ENCODE peak calls at places on chromosomes 4 and X, in four cellular contexts. L, B, D and I are unnamed samples.

GRCh38 chr4:10123227-10124101 is 6.9 kb upstream of the WDR1 start:
- DNase-seq in B (no peak), L (peak; percentile 46), D (no peak), I (no peak)

GRCh38 chr4:147157860-147158701 is 212.4 kb upstream of the TTC29 start:
- DNase-seq in D (no peak), B (peak; percentile 43), L (peak; percentile 39), I (no peak)

GRCh38 chrX:11461181-11462001 is 168.2 kb downstream of the AMELX start:
- DNase-seq in B (no peak), L (peak; percentile 71), D (no peak), I (no peak)

GRCh38 chr4:37758226-37758625 is 68.3 kb upstream of the PGM2 start:
- DNase-seq in D (no peak), B (peak; percentile 90), L (peak; percentile 59), I (peak; percentile 16)

GRCh38 chr4:106355193-106355592 is 13.4 kb downstream of the GIMD1 start:
- DNase-seq in D (no peak), L (no peak), B (no peak), I (no peak)

GRCh38 chr4:101337688-101338087 is 9.6 kb downstream of the PPP3CA start:
- DNase-seq in L (peak; percentile 68), B (peak; percentile 60), D (no peak), I (no peak)

GRCh38 chr4:83639849-83640493 is 104.1 kb downstream of the GPAT3 start:
- DNase-seq in B (peak; percentile 77), D (no peak), L (peak; percentile 59), I (peak; percentile 32)

GRCh38 chrX:48864210-48864609 is 28.8 kb upstream of the PCSK1N start:
- DNase-seq in D (no peak), L (peak; percentile 78), B (peak; percentile 58), I (no peak)

GRCh38 chrX:110588164-110588563 is 207.5 kb downstream of the CHRDL1 start:
- DNase-seq in L (no peak), B (no peak), D (no peak), I (no peak)

GRCh38 chr4:16524379-16524778 is 298.1 kb upstream of the TAPT1 start:
- DNase-seq in L (no peak), B (no peak), D (no peak), I (no peak)

DNA sequence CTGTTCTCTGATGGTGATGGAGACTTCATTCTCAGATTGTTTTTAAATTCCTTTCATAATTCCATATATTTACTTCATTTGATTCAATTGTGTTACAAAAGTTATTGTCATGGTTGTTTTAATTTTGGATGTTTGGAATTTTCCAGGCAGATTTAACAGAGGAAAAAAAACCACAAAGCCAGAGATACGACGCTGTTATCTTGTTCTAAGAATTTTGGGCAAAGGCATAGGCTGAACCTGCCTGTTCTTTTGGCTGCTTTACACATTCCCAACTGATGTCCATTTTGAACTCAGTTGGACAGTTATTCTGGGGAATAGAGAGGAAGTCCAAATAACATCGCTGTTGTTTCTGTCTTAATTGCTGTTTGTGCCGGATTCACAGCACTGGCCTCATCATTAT is 65.7 kb downstream of the LINC00632 start:
- DNase-seq in L (peak; percentile 29), B (no peak), D (no peak), I (no peak)
- TF ChIP-seq CTCF in L (no peak), B (no peak), D (no peak), I (no peak)

DNA sequence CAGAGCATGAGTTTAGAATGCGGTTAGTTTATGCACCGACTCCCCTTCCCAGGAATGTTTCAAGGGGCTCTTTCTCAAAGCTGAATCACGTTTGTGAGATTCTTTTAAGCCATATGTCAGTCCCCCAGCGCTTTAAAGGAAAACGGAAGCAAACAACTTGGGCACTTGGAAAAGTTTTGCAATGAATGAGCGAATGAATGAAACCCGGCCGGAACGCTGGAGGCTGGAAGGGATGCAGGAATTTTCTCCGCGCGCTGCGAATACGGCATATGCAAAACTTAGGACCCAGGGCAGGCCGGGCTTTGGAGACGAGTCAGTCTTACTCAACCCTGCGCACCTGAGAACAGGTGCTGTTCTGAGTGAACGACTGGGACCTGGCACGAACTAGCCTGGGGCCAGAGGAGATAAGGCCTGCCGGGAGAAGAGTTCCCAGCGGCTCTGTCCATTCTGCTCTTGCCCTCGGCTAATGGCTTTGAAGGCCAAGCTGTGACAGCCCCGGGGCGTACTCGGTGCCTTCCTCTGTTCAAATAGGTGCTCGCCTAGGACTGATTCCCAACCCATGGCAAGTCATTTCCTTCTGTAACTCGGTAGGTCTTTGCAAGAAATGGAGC is 763 bp upstream of the NRK start:
- DNase-seq in L (peak; percentile 71), D (no peak), B (peak; percentile 22), I (peak; percentile 26)
- H3K27me3 ChIP-seq in L (no peaks in the 10 kb centered on the region), D (no peaks in the 10 kb centered on the region), B (peaks cover 6% of the 10 kb centered on the region), I (no peaks in the 10 kb centered on the region)

DNA sequence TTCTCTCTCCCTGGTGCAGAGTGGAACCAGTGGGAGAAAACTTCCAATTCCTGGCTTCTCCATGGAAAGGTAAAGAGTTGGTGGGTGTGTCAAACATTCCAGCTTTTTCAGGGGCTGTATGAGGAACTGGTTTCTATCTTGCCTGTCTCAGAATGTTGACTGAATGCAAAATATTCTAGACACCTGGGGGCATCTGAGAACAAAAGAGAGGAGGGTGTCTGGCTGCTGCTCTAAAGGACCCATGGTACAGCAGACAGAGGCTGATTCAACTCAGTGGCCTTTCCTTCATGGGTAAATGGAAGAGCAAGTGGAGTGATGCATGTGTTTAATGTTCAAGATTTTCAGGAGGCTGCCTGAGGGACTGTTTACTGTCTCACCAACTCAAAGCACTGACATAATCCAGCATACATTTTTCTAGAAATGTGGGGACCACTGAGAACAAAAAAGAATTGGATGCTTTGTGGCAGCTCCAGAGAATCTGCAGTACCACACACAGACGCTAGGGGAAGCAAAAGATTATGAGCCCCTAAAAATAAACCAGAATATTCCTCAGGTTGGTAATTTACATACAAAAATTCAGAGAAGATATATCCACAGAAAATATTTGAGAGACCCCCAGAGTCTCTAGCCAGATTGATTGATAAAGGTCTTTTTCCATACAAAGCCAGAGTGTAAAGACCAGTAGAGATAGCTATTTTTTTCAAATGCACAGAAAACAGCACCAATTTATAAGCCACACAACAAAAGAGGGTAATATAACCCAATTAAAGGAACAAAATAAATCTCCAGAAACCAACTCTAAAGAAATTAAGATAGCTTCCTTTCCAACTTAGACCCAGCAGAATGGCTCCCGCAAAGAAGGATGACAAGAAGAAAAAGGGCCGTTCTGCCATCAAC is 48.0 kb upstream of the STARD8 start:
- DNase-seq in D (no peak), L (no peak), B (no peak), I (no peak)
- TF ChIP-seq CTCF in D (peak; percentile 74), L (peak; percentile 63), B (peak; percentile 36), I (peak; percentile 57)

DNA sequence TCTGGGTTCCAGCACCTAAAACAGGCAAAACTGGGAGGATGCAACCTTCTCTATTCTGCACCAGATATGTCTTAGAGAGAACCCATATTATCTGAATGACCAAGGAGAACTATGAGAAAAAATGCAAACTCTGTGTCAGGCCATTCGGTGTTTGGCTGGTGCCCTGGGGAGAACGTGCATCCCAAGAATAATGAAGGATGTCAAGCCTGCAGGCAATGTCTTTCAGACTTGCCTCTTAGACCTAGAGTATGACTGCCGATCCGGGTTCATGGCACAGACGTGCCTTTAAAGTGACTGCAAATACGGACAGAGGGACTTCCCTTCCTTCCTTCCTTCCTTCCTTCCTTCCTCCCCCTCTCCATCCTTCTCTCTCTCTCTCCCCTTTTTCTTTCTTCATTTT is 6.9 kb downstream of the XAGE1B start:
- DNase-seq in B (no peak), L (no peak), D (no peak), I (no peak)
- H3K27me3 ChIP-seq in B (no peaks in the 10 kb centered on the region), L (no peaks in the 10 kb centered on the region), D (no peaks in the 10 kb centered on the region), I (no peaks in the 10 kb centered on the region)